ENCODE peak calls at places on chromosomes 11 and 22, in six cellular contexts. One of them, this sample, is unnamed.

GRCh38 chr11:14773755-14774154 is 118.3 kb downstream of the CYP2R1 start:
- DNase-seq in GM12891: no peak
- DNase-seq in OCI-LY7: peak; percentile 2
- DNase-seq in EL: no peak
- DNase-seq in naive B cell: no peak
- DNase-seq in activated CD8-positive, alpha-beta memory T cell treated with anti-CD3 and anti-CD28 coated beads, Interleukin-2, amount 50 U/mL, for 4 hours: no peak
- DNase-seq in this sample: peak; percentile 13

GRCh38 chr11:2142762-2143202 is 3.6 kb upstream of the IGF2 start:
- DNase-seq in naive B cell: no peak
- DNase-seq in OCI-LY7: no peak
- DNase-seq in EL: peak; percentile 69
- DNase-seq in GM12891: no peak
- DNase-seq in activated CD8-positive, alpha-beta memory T cell treated with anti-CD3 and anti-CD28 coated beads, Interleukin-2, amount 50 U/mL, for 4 hours: no peak
- DNase-seq in this sample: peak; percentile 64

GRCh38 chr11:76288166-76288978 is 82.1 kb upstream of the WNT11 start:
- DNase-seq in EL: no peak
- DNase-seq in OCI-LY7: peak; percentile 5
- DNase-seq in GM12891: no peak
- DNase-seq in naive B cell: no peak
- DNase-seq in activated CD8-positive, alpha-beta memory T cell treated with anti-CD3 and anti-CD28 coated beads, Interleukin-2, amount 50 U/mL, for 4 hours: no peak
- DNase-seq in this sample: no peak

GRCh38 chr11:35281169-35281591 is 138.2 kb downstream of the SLC1A2 start:
- DNase-seq in naive B cell: no peak
- DNase-seq in GM12891: no peak
- DNase-seq in activated CD8-positive, alpha-beta memory T cell treated with anti-CD3 and anti-CD28 coated beads, Interleukin-2, amount 50 U/mL, for 4 hours: no peak
- DNase-seq in EL: no peak
- DNase-seq in OCI-LY7: no peak
- DNase-seq in this sample: peak; percentile 22

GRCh38 chr22:17741866-17742527 is 32.3 kb downstream of the BID start:
- DNase-seq in OCI-LY7: no peak
- DNase-seq in activated CD8-positive, alpha-beta memory T cell treated with anti-CD3 and anti-CD28 coated beads, Interleukin-2, amount 50 U/mL, for 4 hours: no peak
- DNase-seq in EL: no peak
- DNase-seq in GM12891: no peak
- DNase-seq in naive B cell: no peak
- DNase-seq in this sample: no peak

GRCh38 chr11:44936951-44937543 is 13.6 kb downstream of the TP53I11 start:
- DNase-seq in EL: no peak
- DNase-seq in activated CD8-positive, alpha-beta memory T cell treated with anti-CD3 and anti-CD28 coated beads, Interleukin-2, amount 50 U/mL, for 4 hours: no peak
- DNase-seq in GM12891: no peak
- DNase-seq in naive B cell: no peak
- DNase-seq in OCI-LY7: no peak
- DNase-seq in this sample: no peak

GRCh38 chr11:84524422-84525051 is 1102.6 kb downstream of the DLG2 start:
- DNase-seq in naive B cell: no peak
- DNase-seq in EL: peak; percentile 0
- DNase-seq in OCI-LY7: peak; percentile 27
- DNase-seq in activated CD8-positive, alpha-beta memory T cell treated with anti-CD3 and anti-CD28 coated beads, Interleukin-2, amount 50 U/mL, for 4 hours: no peak
- DNase-seq in GM12891: no peak
- DNase-seq in this sample: peak; percentile 67

GRCh38 chr22:49404576-49405199 is 423.0 kb downstream of the BRD1 start:
- DNase-seq in GM12891: no peak
- DNase-seq in OCI-LY7: no peak
- DNase-seq in EL: no peak
- DNase-seq in naive B cell: no peak
- DNase-seq in activated CD8-positive, alpha-beta memory T cell treated with anti-CD3 and anti-CD28 coated beads, Interleukin-2, amount 50 U/mL, for 4 hours: no peak
- DNase-seq in this sample: no peak

GRCh38 chr11:103257360-103257759 is 148.1 kb downstream of the DYNC2H1 start:
- DNase-seq in naive B cell: no peak
- DNase-seq in GM12891: no peak
- DNase-seq in OCI-LY7: no peak
- DNase-seq in activated CD8-positive, alpha-beta memory T cell treated with anti-CD3 and anti-CD28 coated beads, Interleukin-2, amount 50 U/mL, for 4 hours: no peak
- DNase-seq in EL: peak; percentile 22
- DNase-seq in this sample: peak; percentile 30

GRCh38 chr22:48278620-48279464 is 1516.4 kb downstream of the TBC1D22A start:
- DNase-seq in OCI-LY7: no peak
- DNase-seq in EL: no peak
- DNase-seq in activated CD8-positive, alpha-beta memory T cell treated with anti-CD3 and anti-CD28 coated beads, Interleukin-2, amount 50 U/mL, for 4 hours: no peak
- DNase-seq in naive B cell: no peak
- DNase-seq in GM12891: no peak
- DNase-seq in this sample: no peak

GRCh38 chr11:65651589-65652510 is 10.9 kb downstream of the RELA start:
- DNase-seq in EL: peak; percentile 43
- DNase-seq in OCI-LY7: no peak
- DNase-seq in activated CD8-positive, alpha-beta memory T cell treated with anti-CD3 and anti-CD28 coated beads, Interleukin-2, amount 50 U/mL, for 4 hours: no peak
- DNase-seq in GM12891: no peak
- DNase-seq in naive B cell: no peak
- DNase-seq in this sample: peak; percentile 71

GRCh38 chr11:118703563-118704106 is 24.2 kb upstream of the TREH start:
- DNase-seq in GM12891: no peak
- DNase-seq in EL: no peak
- DNase-seq in activated CD8-positive, alpha-beta memory T cell treated with anti-CD3 and anti-CD28 coated beads, Interleukin-2, amount 50 U/mL, for 4 hours: no peak
- DNase-seq in naive B cell: no peak
- DNase-seq in OCI-LY7: no peak
- DNase-seq in this sample: no peak

GRCh38 chr22:21909871-21910270 is 42.4 kb upstream of the MAPK1 start:
- DNase-seq in activated CD8-positive, alpha-beta memory T cell treated with anti-CD3 and anti-CD28 coated beads, Interleukin-2, amount 50 U/mL, for 4 hours: no peak
- DNase-seq in OCI-LY7: no peak
- DNase-seq in naive B cell: no peak
- DNase-seq in EL: no peak
- DNase-seq in GM12891: no peak
- DNase-seq in this sample: no peak

GRCh38 chr11:82797595-82797971 is 63.9 kb upstream of the FAM181B start:
- DNase-seq in GM12891: no peak
- DNase-seq in OCI-LY7: no peak
- DNase-seq in naive B cell: no peak
- DNase-seq in activated CD8-positive, alpha-beta memory T cell treated with anti-CD3 and anti-CD28 coated beads, Interleukin-2, amount 50 U/mL, for 4 hours: no peak
- DNase-seq in EL: no peak
- DNase-seq in this sample: no peak

GRCh38 chr11:79108851-79109250 is 332.0 kb downstream of the TENM4 start:
- DNase-seq in activated CD8-positive, alpha-beta memory T cell treated with anti-CD3 and anti-CD28 coated beads, Interleukin-2, amount 50 U/mL, for 4 hours: no peak
- DNase-seq in EL: no peak
- DNase-seq in GM12891: no peak
- DNase-seq in OCI-LY7: no peak
- DNase-seq in naive B cell: no peak
- DNase-seq in this sample: peak; percentile 9

GRCh38 chr22:47587861-47588582 is 825.6 kb downstream of the TBC1D22A start:
- DNase-seq in EL: no peak
- DNase-seq in activated CD8-positive, alpha-beta memory T cell treated with anti-CD3 and anti-CD28 coated beads, Interleukin-2, amount 50 U/mL, for 4 hours: no peak
- DNase-seq in naive B cell: no peak
- DNase-seq in GM12891: no peak
- DNase-seq in OCI-LY7: no peak
- DNase-seq in this sample: no peak

GRCh38 chr11:10366568-10367331 is 61.9 kb downstream of the ADM start:
- DNase-seq in GM12891: peak; percentile 31
- DNase-seq in activated CD8-positive, alpha-beta memory T cell treated with anti-CD3 and anti-CD28 coated beads, Interleukin-2, amount 50 U/mL, for 4 hours: peak; percentile 40
- DNase-seq in naive B cell: peak; percentile 55
- DNase-seq in EL: peak; percentile 94
- DNase-seq in OCI-LY7: peak; percentile 83
- DNase-seq in this sample: peak; percentile 92

GRCh38 chr11:27116684-27117083 is 76.1 kb downstream of the BBOX1 start:
- DNase-seq in activated CD8-positive, alpha-beta memory T cell treated with anti-CD3 and anti-CD28 coated beads, Interleukin-2, amount 50 U/mL, for 4 hours: no peak
- DNase-seq in naive B cell: no peak
- DNase-seq in OCI-LY7: no peak
- DNase-seq in EL: peak; percentile 57
- DNase-seq in GM12891: no peak
- DNase-seq in this sample: peak; percentile 50

GRCh38 chr11:5807580-5807979 is 1.1 kb upstream of the OR52N2 start:
- DNase-seq in EL: no peak
- DNase-seq in activated CD8-positive, alpha-beta memory T cell treated with anti-CD3 and anti-CD28 coated beads, Interleukin-2, amount 50 U/mL, for 4 hours: no peak
- DNase-seq in OCI-LY7: no peak
- DNase-seq in GM12891: no peak
- DNase-seq in naive B cell: no peak
- DNase-seq in this sample: no peak

GRCh38 chr11:65559951-65560537 is 1.9 kb upstream of the LTBP3 start:
- DNase-seq in naive B cell: no peak
- DNase-seq in GM12891: no peak
- DNase-seq in OCI-LY7: no peak
- DNase-seq in activated CD8-positive, alpha-beta memory T cell treated with anti-CD3 and anti-CD28 coated beads, Interleukin-2, amount 50 U/mL, for 4 hours: no peak
- DNase-seq in EL: peak; percentile 71
- DNase-seq in this sample: peak; percentile 90

GRCh38 chr11:27055065-27055682 is 14.6 kb downstream of the BBOX1 start:
- DNase-seq in EL: no peak
- DNase-seq in OCI-LY7: no peak
- DNase-seq in activated CD8-positive, alpha-beta memory T cell treated with anti-CD3 and anti-CD28 coated beads, Interleukin-2, amount 50 U/mL, for 4 hours: no peak
- DNase-seq in naive B cell: no peak
- DNase-seq in GM12891: no peak
- DNase-seq in this sample: no peak

GRCh38 chr11:62461740-62462522 is 43.1 kb downstream of the SCGB1A1 start:
- DNase-seq in GM12891: no peak
- DNase-seq in naive B cell: no peak
- DNase-seq in OCI-LY7: no peak
- DNase-seq in activated CD8-positive, alpha-beta memory T cell treated with anti-CD3 and anti-CD28 coated beads, Interleukin-2, amount 50 U/mL, for 4 hours: no peak
- DNase-seq in EL: peak; percentile 73
- DNase-seq in this sample: peak; percentile 73

GRCh38 chr11:59510917-59511589 is at the start of gene OR4D9:
- DNase-seq in OCI-LY7: no peak
- DNase-seq in activated CD8-positive, alpha-beta memory T cell treated with anti-CD3 and anti-CD28 coated beads, Interleukin-2, amount 50 U/mL, for 4 hours: no peak
- DNase-seq in EL: no peak
- DNase-seq in naive B cell: no peak
- DNase-seq in GM12891: no peak
- DNase-seq in this sample: no peak

GRCh38 chr22:40605676-40606250 is 30.8 kb downstream of the MRTFA start:
- DNase-seq in naive B cell: no peak
- DNase-seq in OCI-LY7: no peak
- DNase-seq in EL: peak; percentile 67
- DNase-seq in activated CD8-positive, alpha-beta memory T cell treated with anti-CD3 and anti-CD28 coated beads, Interleukin-2, amount 50 U/mL, for 4 hours: no peak
- DNase-seq in GM12891: no peak
- DNase-seq in this sample: peak; percentile 29

GRCh38 chr11:130872961-130873360 is 43.3 kb downstream of the SNX19 start:
- DNase-seq in naive B cell: no peak
- DNase-seq in activated CD8-positive, alpha-beta memory T cell treated with anti-CD3 and anti-CD28 coated beads, Interleukin-2, amount 50 U/mL, for 4 hours: no peak
- DNase-seq in OCI-LY7: no peak
- DNase-seq in EL: peak; percentile 74
- DNase-seq in GM12891: no peak
- DNase-seq in this sample: peak; percentile 95

GRCh38 chr22:38300197-38300945 is 16.9 kb downstream of the CSNK1E start:
- DNase-seq in EL: no peak
- DNase-seq in GM12891: no peak
- DNase-seq in naive B cell: no peak
- DNase-seq in OCI-LY7: no peak
- DNase-seq in activated CD8-positive, alpha-beta memory T cell treated with anti-CD3 and anti-CD28 coated beads, Interleukin-2, amount 50 U/mL, for 4 hours: no peak
- DNase-seq in this sample: no peak

GRCh38 chr11:9605742-9606141 is 32.3 kb downstream of the WEE1 start:
- DNase-seq in EL: no peak
- DNase-seq in naive B cell: no peak
- DNase-seq in OCI-LY7: no peak
- DNase-seq in GM12891: no peak
- DNase-seq in activated CD8-positive, alpha-beta memory T cell treated with anti-CD3 and anti-CD28 coated beads, Interleukin-2, amount 50 U/mL, for 4 hours: no peak
- DNase-seq in this sample: no peak

GRCh38 chr22:23401910-23402274 is 178.2 kb downstream of the IGLL1 start:
- DNase-seq in EL: no peak
- DNase-seq in OCI-LY7: no peak
- DNase-seq in naive B cell: no peak
- DNase-seq in activated CD8-positive, alpha-beta memory T cell treated with anti-CD3 and anti-CD28 coated beads, Interleukin-2, amount 50 U/mL, for 4 hours: no peak
- DNase-seq in GM12891: no peak
- DNase-seq in this sample: no peak

GRCh38 chr11:64449381-64450167 is 90.6 kb downstream of the RPS6KA4 start:
- DNase-seq in GM12891: peak; percentile 86
- DNase-seq in naive B cell: peak; percentile 70
- DNase-seq in OCI-LY7: peak; percentile 82
- DNase-seq in EL: peak; percentile 69
- DNase-seq in activated CD8-positive, alpha-beta memory T cell treated with anti-CD3 and anti-CD28 coated beads, Interleukin-2, amount 50 U/mL, for 4 hours: peak; percentile 73
- DNase-seq in this sample: peak; percentile 72

GRCh38 chr11:124602193-124602592 is 9.0 kb upstream of the PANX3 start:
- DNase-seq in EL: peak; percentile 47
- DNase-seq in GM12891: no peak
- DNase-seq in naive B cell: no peak
- DNase-seq in OCI-LY7: no peak
- DNase-seq in activated CD8-positive, alpha-beta memory T cell treated with anti-CD3 and anti-CD28 coated beads, Interleukin-2, amount 50 U/mL, for 4 hours: no peak
- DNase-seq in this sample: peak; percentile 82

GRCh38 chr22:31451709-31452571 is 37.7 kb downstream of the EIF4ENIF1 start:
- DNase-seq in naive B cell: peak; percentile 13
- DNase-seq in OCI-LY7: peak; percentile 67
- DNase-seq in EL: peak; percentile 66
- DNase-seq in GM12891: no peak
- DNase-seq in activated CD8-positive, alpha-beta memory T cell treated with anti-CD3 and anti-CD28 coated beads, Interleukin-2, amount 50 U/mL, for 4 hours: no peak
- DNase-seq in this sample: peak; percentile 73

GRCh38 chr11:27263046-27263445 is 100.0 kb downstream of the CCDC34 start:
- DNase-seq in activated CD8-positive, alpha-beta memory T cell treated with anti-CD3 and anti-CD28 coated beads, Interleukin-2, amount 50 U/mL, for 4 hours: no peak
- DNase-seq in EL: no peak
- DNase-seq in GM12891: no peak
- DNase-seq in OCI-LY7: no peak
- DNase-seq in naive B cell: no peak
- DNase-seq in this sample: peak; percentile 12

GRCh38 chr22:44461083-44461375 is 37.0 kb downstream of the RTL6 start:
- DNase-seq in EL: no peak
- DNase-seq in GM12891: no peak
- DNase-seq in naive B cell: no peak
- DNase-seq in activated CD8-positive, alpha-beta memory T cell treated with anti-CD3 and anti-CD28 coated beads, Interleukin-2, amount 50 U/mL, for 4 hours: no peak
- DNase-seq in OCI-LY7: no peak
- DNase-seq in this sample: no peak

GRCh38 chr11:9796276-9796675 is 132.4 kb downstream of the SWAP70 start:
- DNase-seq in EL: no peak
- DNase-seq in activated CD8-positive, alpha-beta memory T cell treated with anti-CD3 and anti-CD28 coated beads, Interleukin-2, amount 50 U/mL, for 4 hours: no peak
- DNase-seq in OCI-LY7: no peak
- DNase-seq in GM12891: no peak
- DNase-seq in naive B cell: no peak
- DNase-seq in this sample: peak; percentile 39

GRCh38 chr22:44357962-44358553 is 45.3 kb upstream of the SHISAL1 start:
- DNase-seq in GM12891: no peak
- DNase-seq in OCI-LY7: no peak
- DNase-seq in naive B cell: no peak
- DNase-seq in activated CD8-positive, alpha-beta memory T cell treated with anti-CD3 and anti-CD28 coated beads, Interleukin-2, amount 50 U/mL, for 4 hours: no peak
- DNase-seq in EL: no peak
- DNase-seq in this sample: no peak

GRCh38 chr22:45179276-45180049 is 15.7 kb downstream of the NUP50 start:
- DNase-seq in activated CD8-positive, alpha-beta memory T cell treated with anti-CD3 and anti-CD28 coated beads, Interleukin-2, amount 50 U/mL, for 4 hours: no peak
- DNase-seq in EL: no peak
- DNase-seq in naive B cell: no peak
- DNase-seq in OCI-LY7: no peak
- DNase-seq in GM12891: no peak
- DNase-seq in this sample: no peak

GRCh38 chr11:74257934-74258553 is 53.4 kb downstream of the P4HA3 start:
- DNase-seq in naive B cell: no peak
- DNase-seq in GM12891: no peak
- DNase-seq in activated CD8-positive, alpha-beta memory T cell treated with anti-CD3 and anti-CD28 coated beads, Interleukin-2, amount 50 U/mL, for 4 hours: no peak
- DNase-seq in EL: no peak
- DNase-seq in OCI-LY7: no peak
- DNase-seq in this sample: peak; percentile 73

GRCh38 chr11:28107331-28107725 is 628 bp downstream of the KIF18A start:
- DNase-seq in EL: no peak
- DNase-seq in GM12891: no peak
- DNase-seq in naive B cell: no peak
- DNase-seq in activated CD8-positive, alpha-beta memory T cell treated with anti-CD3 and anti-CD28 coated beads, Interleukin-2, amount 50 U/mL, for 4 hours: no peak
- DNase-seq in OCI-LY7: peak; percentile 36
- DNase-seq in this sample: peak; percentile 63

This sample was measured in GM23248.